ENCODE peak calls at places on chromosome 10, in six cellular contexts. One of them, this sample, is unnamed.

GRCh38 chr10:84095821-84096497 is 43.4 kb upstream of the GHITM start:
- DNase-seq in thyroid gland: no peak
- DNase-seq in heart right ventricle: no peak
- DNase-seq in mammary epithelial cell: no peak
- DNase-seq in transverse colon: no peak
- DNase-seq in fibroblast of lung: no peak
- DNase-seq in this sample: no peak

GRCh38 chr10:100656479-100656878 is 88.9 kb upstream of the PAX2 start:
- DNase-seq in thyroid gland: no peak
- DNase-seq in heart right ventricle: no peak
- DNase-seq in mammary epithelial cell: peak; percentile 68
- DNase-seq in transverse colon: no peak
- DNase-seq in fibroblast of lung: peak; percentile 13
- DNase-seq in this sample: no peak

GRCh38 chr10:43124574-43125273 is 13.5 kb upstream of the CSGALNACT2 start:
- DNase-seq in thyroid gland: no peak
- DNase-seq in heart right ventricle: no peak
- DNase-seq in mammary epithelial cell: no peak
- DNase-seq in transverse colon: peak; percentile 6
- DNase-seq in fibroblast of lung: no peak
- DNase-seq in this sample: no peak

GRCh38 chr10:43390791-43391190 is 18.2 kb downstream of the HNRNPF start:
- DNase-seq in thyroid gland: no peak
- DNase-seq in heart right ventricle: no peak
- DNase-seq in mammary epithelial cell: peak; percentile 28
- DNase-seq in transverse colon: no peak
- DNase-seq in fibroblast of lung: peak; percentile 60
- DNase-seq in this sample: no peak

GRCh38 chr10:129933456-129934092 is 30.5 kb downstream of the EBF3 start:
- DNase-seq in thyroid gland: no peak
- DNase-seq in heart right ventricle: no peak
- DNase-seq in mammary epithelial cell: no peak
- DNase-seq in transverse colon: no peak
- DNase-seq in fibroblast of lung: no peak
- DNase-seq in this sample: no peak

GRCh38 chr10:133568287-133568614 is 2.9 kb upstream of the SYCE1 start:
- DNase-seq in thyroid gland: no peak
- DNase-seq in heart right ventricle: no peak
- DNase-seq in mammary epithelial cell: no peak
- DNase-seq in transverse colon: no peak
- DNase-seq in fibroblast of lung: no peak
- DNase-seq in this sample: no peak

GRCh38 chr10:42576338-42576737 is 62.0 kb downstream of the ZNF33B start:
- DNase-seq in thyroid gland: no peak
- DNase-seq in heart right ventricle: no peak
- DNase-seq in mammary epithelial cell: no peak
- DNase-seq in transverse colon: no peak
- DNase-seq in fibroblast of lung: no peak
- DNase-seq in this sample: no peak

GRCh38 chr10:33334839-33335549 is 527 bp upstream of the NRP1 start:
- DNase-seq in thyroid gland: peak; percentile 75
- DNase-seq in heart right ventricle: peak; percentile 82
- DNase-seq in mammary epithelial cell: peak; percentile 88
- DNase-seq in transverse colon: peak; percentile 66
- DNase-seq in fibroblast of lung: peak; percentile 97
- DNase-seq in this sample: peak; percentile 74

GRCh38 chr10:112953760-112954159 is 3.7 kb downstream of the TCF7L2 start:
- DNase-seq in thyroid gland: no peak
- DNase-seq in heart right ventricle: no peak
- DNase-seq in mammary epithelial cell: no peak
- DNase-seq in transverse colon: no peak
- DNase-seq in fibroblast of lung: peak; percentile 72
- DNase-seq in this sample: peak; percentile 56

GRCh38 chr10:51427758-51428157 is 271.6 kb downstream of the CSTF2T start:
- DNase-seq in thyroid gland: no peak
- DNase-seq in heart right ventricle: no peak
- DNase-seq in mammary epithelial cell: no peak
- DNase-seq in transverse colon: no peak
- DNase-seq in fibroblast of lung: no peak
- DNase-seq in this sample: no peak

GRCh38 chr10:102648889-102649752 is 4.8 kb downstream of the TRIM8 start:
- DNase-seq in thyroid gland: peak; percentile 66
- DNase-seq in heart right ventricle: no peak
- DNase-seq in mammary epithelial cell: no peak
- DNase-seq in transverse colon: no peak
- DNase-seq in fibroblast of lung: peak; percentile 46
- DNase-seq in this sample: no peak

GRCh38 chr10:94677691-94678090 is 5.8 kb upstream of the CYP2C18 start:
- DNase-seq in thyroid gland: no peak
- DNase-seq in heart right ventricle: no peak
- DNase-seq in mammary epithelial cell: no peak
- DNase-seq in transverse colon: peak; percentile 50
- DNase-seq in fibroblast of lung: no peak
- DNase-seq in this sample: no peak

GRCh38 chr10:70656489-70656888 is 15.8 kb upstream of the ADAMTS14 start:
- DNase-seq in thyroid gland: no peak
- DNase-seq in heart right ventricle: no peak
- DNase-seq in mammary epithelial cell: peak; percentile 99
- DNase-seq in transverse colon: no peak
- DNase-seq in fibroblast of lung: peak; percentile 97
- DNase-seq in this sample: peak; percentile 88

GRCh38 chr10:99784025-99784730 is 1.7 kb downstream of the ABCC2 start:
- DNase-seq in thyroid gland: peak; percentile 3
- DNase-seq in heart right ventricle: no peak
- DNase-seq in mammary epithelial cell: peak; percentile 25
- DNase-seq in transverse colon: no peak
- DNase-seq in fibroblast of lung: peak; percentile 90
- DNase-seq in this sample: no peak

GRCh38 chr10:27746364-27747095 is 911 bp upstream of the MKX start:
- DNase-seq in thyroid gland: peak; percentile 1
- DNase-seq in heart right ventricle: no peak
- DNase-seq in mammary epithelial cell: peak; percentile 8
- DNase-seq in transverse colon: no peak
- DNase-seq in fibroblast of lung: no peak
- DNase-seq in this sample: no peak

GRCh38 chr10:72087969-72088878 is at the start of gene SPOCK2:
- DNase-seq in thyroid gland: peak; percentile 24
- DNase-seq in heart right ventricle: no peak
- DNase-seq in mammary epithelial cell: no peak
- DNase-seq in transverse colon: peak; percentile 48
- DNase-seq in fibroblast of lung: peak; percentile 7
- DNase-seq in this sample: no peak

GRCh38 chr10:46992794-46993552 is 81.7 kb downstream of the PTPN20 start:
- DNase-seq in thyroid gland: no peak
- DNase-seq in heart right ventricle: peak; percentile 29
- DNase-seq in mammary epithelial cell: peak; percentile 14
- DNase-seq in transverse colon: peak; percentile 25
- DNase-seq in fibroblast of lung: peak; percentile 67
- DNase-seq in this sample: peak; percentile 3

GRCh38 chr10:65891073-65891981 is 1034.5 kb upstream of the LRRTM3 start:
- DNase-seq in thyroid gland: peak; percentile 4
- DNase-seq in heart right ventricle: no peak
- DNase-seq in mammary epithelial cell: peak; percentile 9
- DNase-seq in transverse colon: no peak
- DNase-seq in fibroblast of lung: no peak
- DNase-seq in this sample: no peak

GRCh38 chr10:97179731-97180366 is 5.9 kb downstream of the SLIT1 start:
- DNase-seq in thyroid gland: no peak
- DNase-seq in heart right ventricle: no peak
- DNase-seq in mammary epithelial cell: no peak
- DNase-seq in transverse colon: no peak
- DNase-seq in fibroblast of lung: no peak
- DNase-seq in this sample: peak; percentile 77

GRCh38 chr10:66180651-66181318 is 745.1 kb upstream of the LRRTM3 start:
- DNase-seq in thyroid gland: no peak
- DNase-seq in heart right ventricle: no peak
- DNase-seq in mammary epithelial cell: peak; percentile 40
- DNase-seq in transverse colon: no peak
- DNase-seq in fibroblast of lung: peak; percentile 77
- DNase-seq in this sample: no peak

GRCh38 chr10:80081801-80082750 is 3.6 kb downstream of the TMEM254 start:
- DNase-seq in thyroid gland: no peak
- DNase-seq in heart right ventricle: no peak
- DNase-seq in mammary epithelial cell: peak; percentile 84
- DNase-seq in transverse colon: no peak
- DNase-seq in fibroblast of lung: no peak
- DNase-seq in this sample: no peak

GRCh38 chr10:42583828-42584227 is 54.5 kb downstream of the ZNF33B start:
- DNase-seq in thyroid gland: no peak
- DNase-seq in heart right ventricle: no peak
- DNase-seq in mammary epithelial cell: no peak
- DNase-seq in transverse colon: no peak
- DNase-seq in fibroblast of lung: no peak
- DNase-seq in this sample: no peak

GRCh38 chr10:97759157-97759980 is 12.4 kb downstream of the SFRP5 start:
- DNase-seq in thyroid gland: peak; percentile 68
- DNase-seq in heart right ventricle: peak; percentile 65
- DNase-seq in mammary epithelial cell: peak; percentile 27
- DNase-seq in transverse colon: peak; percentile 53
- DNase-seq in fibroblast of lung: peak; percentile 56
- DNase-seq in this sample: peak; percentile 93

GRCh38 chr10:5043716-5044115 is 40.1 kb upstream of the AKR1C2 start:
- DNase-seq in thyroid gland: peak; percentile 92
- DNase-seq in heart right ventricle: no peak
- DNase-seq in mammary epithelial cell: no peak
- DNase-seq in transverse colon: peak; percentile 85
- DNase-seq in fibroblast of lung: peak; percentile 15
- DNase-seq in this sample: no peak

GRCh38 chr10:94066411-94066810 is 72.7 kb downstream of the PLCE1 start:
- DNase-seq in thyroid gland: peak; percentile 32
- DNase-seq in heart right ventricle: no peak
- DNase-seq in mammary epithelial cell: peak; percentile 5
- DNase-seq in transverse colon: no peak
- DNase-seq in fibroblast of lung: peak; percentile 65
- DNase-seq in this sample: peak; percentile 71

GRCh38 chr10:93160829-93161228 is 87.1 kb downstream of the CYP26A1 start:
- DNase-seq in thyroid gland: peak; percentile 13
- DNase-seq in heart right ventricle: peak; percentile 14
- DNase-seq in mammary epithelial cell: peak; percentile 41
- DNase-seq in transverse colon: peak; percentile 28
- DNase-seq in fibroblast of lung: peak; percentile 2
- DNase-seq in this sample: no peak

GRCh38 chr10:11810313-11810766 is 12.8 kb upstream of the PROSER2 start:
- DNase-seq in thyroid gland: peak; percentile 7
- DNase-seq in heart right ventricle: no peak
- DNase-seq in mammary epithelial cell: peak; percentile 46
- DNase-seq in transverse colon: no peak
- DNase-seq in fibroblast of lung: peak; percentile 62
- DNase-seq in this sample: peak; percentile 93

GRCh38 chr10:107618461-107619093 is 454.1 kb upstream of the SORCS1 start:
- DNase-seq in thyroid gland: no peak
- DNase-seq in heart right ventricle: no peak
- DNase-seq in mammary epithelial cell: peak; percentile 24
- DNase-seq in transverse colon: no peak
- DNase-seq in fibroblast of lung: no peak
- DNase-seq in this sample: no peak

GRCh38 chr10:114703377-114704125 is 45.5 kb upstream of the ABLIM1 start:
- DNase-seq in thyroid gland: peak; percentile 20
- DNase-seq in heart right ventricle: no peak
- DNase-seq in mammary epithelial cell: no peak
- DNase-seq in transverse colon: no peak
- DNase-seq in fibroblast of lung: peak; percentile 32
- DNase-seq in this sample: peak; percentile 41

GRCh38 chr10:104332243-104333036 is 5.8 kb downstream of the ITPRIP start:
- DNase-seq in thyroid gland: no peak
- DNase-seq in heart right ventricle: no peak
- DNase-seq in mammary epithelial cell: no peak
- DNase-seq in transverse colon: no peak
- DNase-seq in fibroblast of lung: peak; percentile 32
- DNase-seq in this sample: no peak

GRCh38 chr10:101135151-101136006 is 4.3 kb downstream of the TLX1 start:
- DNase-seq in thyroid gland: no peak
- DNase-seq in heart right ventricle: no peak
- DNase-seq in mammary epithelial cell: no peak
- DNase-seq in transverse colon: no peak
- DNase-seq in fibroblast of lung: no peak
- DNase-seq in this sample: no peak

GRCh38 chr10:57008189-57008588 is 647.1 kb upstream of the ZWINT start:
- DNase-seq in thyroid gland: no peak
- DNase-seq in heart right ventricle: no peak
- DNase-seq in mammary epithelial cell: no peak
- DNase-seq in transverse colon: no peak
- DNase-seq in fibroblast of lung: no peak
- DNase-seq in this sample: no peak
- H3K9me3 ChIP-seq in thyroid gland: no peaks in the 10 kb centered on the region
- H3K9me3 ChIP-seq in heart right ventricle: peaks cover 3% of the 10 kb centered on the region
- H3K9me3 ChIP-seq in mammary epithelial cell: peaks cover 7% of the 10 kb centered on the region
- H3K9me3 ChIP-seq in transverse colon: no peaks in the 10 kb centered on the region
- H3K9me3 ChIP-seq in fibroblast of lung: no peaks in the 10 kb centered on the region
- H3K9me3 ChIP-seq in this sample: no peaks in the 10 kb centered on the region

GRCh38 chr10:6219494-6219836 is 16.7 kb downstream of the PFKFB3 start:
- DNase-seq in thyroid gland: no peak
- DNase-seq in heart right ventricle: no peak
- DNase-seq in mammary epithelial cell: no peak
- DNase-seq in transverse colon: no peak
- DNase-seq in fibroblast of lung: no peak
- DNase-seq in this sample: no peak
- H3K4me3 ChIP-seq in thyroid gland: no peak overlapping the region
- H3K4me3 ChIP-seq in heart right ventricle: no peak overlapping the region
- H3K4me3 ChIP-seq in mammary epithelial cell: no peak overlapping the region
- H3K4me3 ChIP-seq in transverse colon: no peak overlapping the region
- H3K4me3 ChIP-seq in fibroblast of lung: no peak overlapping the region
- H3K4me3 ChIP-seq in this sample: no peak overlapping the region

DNA sequence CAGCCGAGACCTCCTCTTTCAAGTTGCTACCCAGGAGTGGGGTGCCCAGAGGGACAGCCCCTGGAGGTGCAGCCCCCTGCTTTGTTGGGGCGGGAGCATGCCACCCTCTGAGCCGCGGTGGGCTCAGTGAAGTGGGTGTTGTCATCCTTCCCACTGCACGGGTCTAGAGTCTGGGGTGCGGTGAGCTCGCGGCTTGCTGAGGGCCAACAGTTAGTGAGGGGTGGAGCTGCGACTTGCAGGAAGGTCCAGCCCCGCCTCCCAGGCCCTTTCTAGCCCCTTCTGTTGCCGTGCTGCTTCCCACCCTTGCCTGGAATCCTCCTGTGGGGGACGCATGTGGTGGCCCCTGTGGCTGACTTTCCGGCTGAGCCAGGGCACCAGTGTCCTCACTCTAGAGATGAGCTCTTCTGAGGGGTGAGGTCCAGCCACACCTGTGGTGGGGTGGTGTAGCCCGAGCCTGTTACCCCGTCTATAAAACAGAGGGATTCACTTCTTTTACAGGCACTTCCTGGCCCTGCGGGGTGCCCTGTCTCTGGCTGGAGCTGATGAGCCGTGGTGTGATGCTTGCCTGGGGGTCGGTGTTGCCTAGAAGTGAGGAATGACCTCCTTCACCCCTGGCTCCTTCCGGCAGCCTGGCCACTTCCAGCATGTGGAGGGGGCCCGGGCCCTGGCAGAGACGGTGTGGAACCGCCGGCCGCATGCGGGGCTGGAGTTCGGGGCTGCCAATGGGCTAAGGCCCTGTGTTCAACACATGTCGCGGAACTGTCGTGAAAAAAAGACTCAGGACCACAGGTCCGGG is 127.9 kb downstream of the FAM53B start:
- DNase-seq in thyroid gland: no peak
- DNase-seq in heart right ventricle: no peak
- DNase-seq in mammary epithelial cell: no peak
- DNase-seq in transverse colon: no peak
- DNase-seq in fibroblast of lung: no peak
- DNase-seq in this sample: no peak
- H3K4me1 ChIP-seq in thyroid gland: peaks cover 83% of the 10 kb centered on the region
- H3K4me1 ChIP-seq in heart right ventricle: peaks cover 53% of the 10 kb centered on the region
- H3K4me1 ChIP-seq in mammary epithelial cell: peaks cover 26% of the 10 kb centered on the region
- H3K4me1 ChIP-seq in transverse colon: peaks cover 23% of the 10 kb centered on the region
- H3K4me1 ChIP-seq in fibroblast of lung: peaks cover 2% of the 10 kb centered on the region
- H3K4me1 ChIP-seq in this sample: peaks cover 12% of the 10 kb centered on the region

GRCh38 chr10:131779661-131780394 is 121.0 kb upstream of the PPP2R2D start:
- DNase-seq in thyroid gland: no peak
- DNase-seq in heart right ventricle: no peak
- DNase-seq in mammary epithelial cell: no peak
- DNase-seq in transverse colon: no peak
- DNase-seq in fibroblast of lung: no peak
- DNase-seq in this sample: no peak
- H3K9me3 ChIP-seq in thyroid gland: no peaks in the 10 kb centered on the region
- H3K9me3 ChIP-seq in heart right ventricle: peaks cover 44% of the 10 kb centered on the region
- H3K9me3 ChIP-seq in mammary epithelial cell: peaks cover 42% of the 10 kb centered on the region
- H3K9me3 ChIP-seq in transverse colon: peaks cover 9% of the 10 kb centered on the region
- H3K9me3 ChIP-seq in fibroblast of lung: no peaks in the 10 kb centered on the region
- H3K9me3 ChIP-seq in this sample: no peaks in the 10 kb centered on the region

This sample was measured in SJCRH30.